ENCODE peak calls at places on chromosome 14, in six cellular contexts. E is HFF-Myc; Q is stimulated activated CD8-positive, alpha-beta memory T cell treated with anti-CD3 and anti-CD28 coated beads, Interleukin-2, amount 100 ng/mL, for 1 hour; N is EL; Y is HL-60; J is activated naive CD8-positive, alpha-beta T cell treated with anti-CD3 and anti-CD28 coated beads, Interleukin-2, amount 50 U/mL, for 24 hours. K is an unnamed sample.

GRCh38 chr14:101975231-101975630 is 10.9 kb downstream of the DYNC1H1 start:
- DNase-seq in E (no peak), Y (no peak), J (no peak), Q (no peak), N (no peak), K (no peak)

GRCh38 chr14:94975366-94975765 is 182.0 kb downstream of the DICER1 start:
- DNase-seq in N (no peak), Q (no peak), E (no peak), J (no peak), Y (no peak), K (no peak)

GRCh38 chr14:82313889-82314288 is 780.2 kb upstream of the SEL1L start:
- DNase-seq in J (no peak), Y (no peak), N (no peak), E (no peak), Q (no peak), K (no peak)

GRCh38 chr14:95895720-95896119 is 19.1 kb downstream of the TUNAR start:
- DNase-seq in J (peak; percentile 7), N (peak; percentile 11), Q (no peak), E (no peak), Y (no peak), K (no peak)

GRCh38 chr14:64641760-64642159 is 62.5 kb upstream of the PLEKHG3 start:
- DNase-seq in E (no peak), N (no peak), J (no peak), Q (no peak), Y (no peak), K (no peak)

GRCh38 chr14:33567003-33567735 is 383.7 kb downstream of the EGLN3 start:
- DNase-seq in Y (no peak), N (peak; percentile 8), Q (no peak), E (no peak), J (no peak), K (no peak)

GRCh38 chr14:75979071-75979571 is 2.7 kb downstream of the TGFB3 start:
- DNase-seq in N (no peak), E (no peak), J (peak; percentile 47), Q (no peak), Y (peak; percentile 2), K (no peak)

GRCh38 chr14:21074398-21075272 is 4.5 kb downstream of the ARHGEF40 start:
- DNase-seq in E (no peak), Y (no peak), Q (no peak), N (no peak), J (no peak), K (no peak)

GRCh38 chr14:100372357-100373048 is 49.4 kb downstream of the SLC25A47 start:
- DNase-seq in N (peak; percentile 28), Q (no peak), Y (no peak), J (no peak), E (no peak), K (no peak)

GRCh38 chr14:77498120-77498979 is at the start of gene ISM2:
- DNase-seq in Q (peak; percentile 6), J (peak; percentile 48), Y (peak; percentile 3), N (peak; percentile 53), E (no peak), K (no peak)

GRCh38 chr14:21634840-21635239 is at the start of gene OR10G2:
- DNase-seq in N (no peak), Q (no peak), J (no peak), E (no peak), Y (no peak), K (no peak)

GRCh38 chr14:92546347-92547053 is 32.9 kb downstream of the RIN3 start:
- DNase-seq in Y (no peak), N (peak; percentile 51), Q (no peak), E (peak; percentile 22), J (no peak), K (no peak)

GRCh38 chr14:95137804-95138167 is 19.5 kb downstream of the DICER1 start:
- DNase-seq in J (no peak), Y (no peak), N (no peak), E (no peak), Q (no peak), K (no peak)

GRCh38 chr14:22735096-22735495 is 31.4 kb upstream of the OXA1L start:
- DNase-seq in N (no peak), Y (no peak), Q (no peak), E (no peak), J (no peak), K (no peak)